ENCODE peak calls at places on chromosome 18, in ten cellular contexts. T is brain microvascular endothelial cell; E is HS-5; P is foreskin fibroblast; M is CD8-positive, alpha-beta T cell; R is sciatic nerve; J is adipocyte; S is activated T-helper 1 cell treated with anti-CD3 and anti-CD28 coated beads, Interleukin-2, amount 50 U/mL, for 16 hours; O is RPMI8226; Q is stimulated activated CD8-positive, alpha-beta memory T cell treated with anti-CD3 and anti-CD28 coated beads, Interleukin-2, amount 100 ng/mL, for 48 hours. N is an unnamed sample.

GRCh38 chr18:1092228-1092627 is 187.6 kb downstream of the ADCYAP1 start:
- DNase-seq in M (no peak), J (no peak), T (no peak), Q (no peak), R (no peak), S (no peak), P (no peak), E (no peak), O (peak; percentile 20), N (no peak)

GRCh38 chr18:61096231-61096630 is 237.0 kb upstream of the CDH20 start:
- DNase-seq in E (no peak), M (no peak), R (no peak), S (no peak), O (no peak), Q (no peak), P (no peak), J (no peak), T (no peak), N (no peak)

GRCh38 chr18:38884050-38884449 is 1318.5 kb upstream of the CELF4 start:
- DNase-seq in M (no peak), O (no peak), R (no peak), T (no peak), E (no peak), J (no peak), Q (no peak), S (no peak), P (no peak), N (no peak)

GRCh38 chr18:31102941-31103340 is 720 bp upstream of the DSC2 start:
- DNase-seq in S (no peak), E (no peak), J (no peak), R (no peak), O (no peak), P (no peak), Q (no peak), T (no peak), M (no peak), N (no peak)

GRCh38 chr18:36933552-36933951 is 104.6 kb downstream of the KIAA1328 start:
- DNase-seq in J (no peak), P (no peak), M (no peak), Q (no peak), O (no peak), E (no peak), T (no peak), S (no peak), R (no peak), N (no peak)

GRCh38 chr18:31424383-31424988 is 23.1 kb upstream of the DSG3 start:
- DNase-seq in R (no peak), P (no peak), J (no peak), Q (no peak), O (peak; percentile 52), T (peak; percentile 48), M (no peak), E (peak; percentile 6), S (no peak), N (no peak)

GRCh38 chr18:75538727-75539126 is 111.2 kb upstream of the SMIM21 start:
- DNase-seq in T (no peak), E (no peak), P (peak; percentile 42), Q (no peak), O (no peak), R (no peak), J (peak; percentile 71), M (no peak), S (no peak), N (no peak)

GRCh38 chr18:3411854-3412268 is 38.1 kb upstream of the TGIF1 start:
- DNase-seq in J (peak; percentile 38), T (no peak), S (peak; percentile 6), E (no peak), P (no peak), O (peak; percentile 43), M (peak; percentile 13), R (peak; percentile 61), Q (no peak), N (no peak)

GRCh38 chr18:47754311-47755101 is 176.0 kb downstream of the SMAD2 start:
- DNase-seq in M (peak; percentile 55), Q (peak; percentile 23), P (no peak), E (no peak), O (peak; percentile 73), R (no peak), S (peak; percentile 18), J (peak; percentile 27), T (no peak), N (no peak)

GRCh38 chr18:2981212-2981728 is 31.7 kb downstream of the LPIN2 start:
- DNase-seq in M (no peak), O (peak; percentile 73), J (peak; percentile 64), S (no peak), E (peak; percentile 87), P (peak; percentile 91), Q (no peak), R (no peak), T (peak; percentile 86), N (no peak)

GRCh38 chr18:68714356-68714706 is 577 bp downstream of the TMX3 start:
- DNase-seq in O (peak; percentile 39), S (no peak), P (no peak), Q (no peak), R (no peak), E (no peak), T (no peak), M (no peak), J (no peak), N (peak; percentile 15)

GRCh38 chr18:23053756-23054457 is 81.4 kb upstream of the CABLES1 start:
- DNase-seq in E (no peak), J (no peak), S (no peak), T (peak; percentile 47), Q (no peak), R (no peak), M (no peak), P (no peak), O (no peak), N (peak; percentile 24)

GRCh38 chr18:2425426-2426317 is 145.6 kb downstream of the METTL4 start:
- DNase-seq in J (peak; percentile 24), M (no peak), E (no peak), R (no peak), T (peak; percentile 34), O (no peak), P (no peak), Q (no peak), S (no peak), N (no peak)

GRCh38 chr18:8515142-8515865 is 93.9 kb upstream of the RAB12 start:
- DNase-seq in R (no peak), E (no peak), S (no peak), T (no peak), Q (no peak), M (no peak), P (no peak), O (no peak), J (no peak), N (peak; percentile 84)

GRCh38 chr18:73848656-73849055 is 299.0 kb downstream of the FBXO15 start:
- DNase-seq in P (peak; percentile 69), S (no peak), J (peak; percentile 90), M (no peak), T (peak; percentile 18), O (no peak), R (no peak), E (peak; percentile 38), Q (no peak), N (no peak)

GRCh38 chr18:5568416-5568815 is 24.6 kb upstream of the EPB41L3 start:
- DNase-seq in E (no peak), S (no peak), O (no peak), M (no peak), T (no peak), R (no peak), J (no peak), P (no peak), Q (no peak), N (no peak)

GRCh38 chr18:48295586-48296311 is 113.4 kb downstream of the ZBTB7C start:
- DNase-seq in J (peak; percentile 8), M (no peak), Q (no peak), R (peak; percentile 49), T (no peak), P (no peak), E (no peak), S (no peak), O (peak; percentile 36), N (no peak)

GRCh38 chr18:42758851-42759250 is 356.6 kb downstream of the RIT2 start:
- DNase-seq in Q (no peak), T (no peak), M (no peak), S (no peak), O (no peak), P (no peak), R (no peak), J (no peak), E (peak; percentile 1), N (no peak)

GRCh38 chr18:61394983-61395382 is 61.8 kb downstream of the CDH20 start:
- DNase-seq in P (no peak), Q (no peak), R (no peak), O (no peak), E (no peak), M (no peak), S (no peak), J (peak; percentile 29), T (peak; percentile 11), N (no peak)

GRCh38 chr18:10213526-10213925 is 240.9 kb upstream of the APCDD1 start:
- DNase-seq in J (peak; percentile 38), E (no peak), Q (no peak), O (peak; percentile 61), P (peak; percentile 52), T (peak; percentile 6), S (no peak), R (no peak), M (no peak), N (peak; percentile 81)

GRCh38 chr18:46072959-46073358 is 899 bp upstream of the PSTPIP2 start:
- DNase-seq in M (no peak), T (no peak), J (no peak), O (no peak), S (no peak), R (no peak), E (no peak), Q (no peak), P (no peak), N (no peak)

GRCh38 chr18:10852610-10853303 is 296.6 kb downstream of the PIEZO2 start:
- DNase-seq in Q (no peak), O (no peak), J (no peak), M (no peak), T (no peak), E (no peak), R (no peak), S (no peak), P (no peak), N (no peak)

GRCh38 chr18:56890632-56891031 is 239.5 kb downstream of the WDR7 start:
- DNase-seq in R (no peak), T (peak; percentile 94), E (peak; percentile 67), P (peak; percentile 85), J (peak; percentile 77), Q (no peak), M (no peak), O (no peak), S (no peak), N (no peak)

GRCh38 chr18:76914314-76914713 is 92.0 kb downstream of the ZNF236 start:
- DNase-seq in T (no peak), E (no peak), O (no peak), Q (no peak), P (no peak), J (no peak), M (no peak), S (no peak), R (no peak), N (no peak)

GRCh38 chr18:53790817-53791216 is 433.7 kb downstream of the MBD2 start:
- DNase-seq in S (no peak), Q (no peak), J (peak; percentile 80), O (no peak), E (no peak), T (no peak), P (peak; percentile 26), M (no peak), R (no peak), N (no peak)

GRCh38 chr18:77250926-77251729 is 1.5 kb downstream of the GALR1 start:
- DNase-seq in P (no peak), E (no peak), J (no peak), O (no peak), R (no peak), Q (no peak), S (no peak), T (no peak), M (no peak), N (no peak)

GRCh38 chr18:13003466-13003896 is 12.3 kb downstream of the CEP192 start:
- DNase-seq in T (peak; percentile 68), P (peak; percentile 65), M (peak; percentile 6), R (no peak), J (peak; percentile 55), Q (no peak), S (no peak), E (peak; percentile 6), O (peak; percentile 29), N (no peak)

GRCh38 chr18:73752546-73752945 is 395.1 kb downstream of the FBXO15 start:
- DNase-seq in P (peak; percentile 55), R (no peak), O (no peak), S (no peak), M (no peak), E (peak; percentile 29), T (peak; percentile 48), J (peak; percentile 34), Q (no peak), N (no peak)